ENCODE peak calls at places on chromosomes 6 and 20, in four cellular contexts. Y, W, V and D are unnamed samples.

GRCh38 chr6:34565722-34566137 is 9.6 kb upstream of the SPDEF start:
- DNase-seq in Y (no peak), W (no peak), V (no peak), D (no peak)

GRCh38 chr6:20688710-20689500 is 154.6 kb downstream of the CDKAL1 start:
- DNase-seq in Y (no peak), W (no peak), V (no peak), D (no peak)

GRCh38 chr6:56851541-56852248 is 103.2 kb upstream of the BEND6 start:
- DNase-seq in Y (peak; percentile 65), W (peak; percentile 60), V (no peak), D (peak; percentile 77)

GRCh38 chr6:170522565-170523183 is 30.4 kb downstream of the PSMB1 start:
- DNase-seq in Y (peak; percentile 11), W (no peak), V (no peak), D (no peak)

GRCh38 chr6:156778615-156779205 is 1.5 kb downstream of the ARID1B start:
- DNase-seq in Y (peak; percentile 42), W (peak; percentile 56), V (peak; percentile 23), D (peak; percentile 80)

GRCh38 chr6:81241126-81241525 is 511.4 kb downstream of the TENT5A start:
- DNase-seq in Y (no peak), W (no peak), V (no peak), D (no peak)

GRCh38 chr6:138817799-138818198 is 21.9 kb downstream of the ECT2L start:
- DNase-seq in Y (no peak), W (no peak), V (no peak), D (no peak)

GRCh38 chr6:163398104-163398503 is 16.4 kb upstream of the QKI start:
- DNase-seq in Y (no peak), W (no peak), V (no peak), D (no peak)

GRCh38 chr6:37438912-37439311 is 5.9 kb downstream of the CMTR1 start:
- DNase-seq in Y (no peak), W (no peak), V (no peak), D (no peak)

GRCh38 chr6:151692216-151692615 is 115.3 kb upstream of the ESR1 start:
- DNase-seq in Y (no peak), W (no peak), V (no peak), D (no peak)

GRCh38 chr6:151698921-151699705 is 108.4 kb upstream of the ESR1 start:
- DNase-seq in Y (no peak), W (no peak), V (no peak), D (no peak)

GRCh38 chr6:151693366-151693765 is 114.1 kb upstream of the ESR1 start:
- DNase-seq in Y (no peak), W (no peak), V (no peak), D (no peak)

GRCh38 chr6:151690768-151691562 is 116.5 kb upstream of the ESR1 start:
- DNase-seq in Y (no peak), W (no peak), V (no peak), D (no peak)

GRCh38 chr6:151695181-151695580 is 112.3 kb upstream of the ESR1 start:
- DNase-seq in Y (no peak), W (no peak), V (no peak), D (no peak)
- TF ChIP-seq EP300 in Y (no peak), W (no peak), V (no peak), D (no peak)

GRCh38 chr20:18543932-18544331 is 23.3 kb upstream of the SMIM26 start:
- DNase-seq in Y (no peak), W (no peak), V (no peak), D (no peak)
- H3K27ac ChIP-seq in Y (no peak overlapping the region), W (no peak overlapping the region), V (no peak overlapping the region), D (no peak overlapping the region)

DNA sequence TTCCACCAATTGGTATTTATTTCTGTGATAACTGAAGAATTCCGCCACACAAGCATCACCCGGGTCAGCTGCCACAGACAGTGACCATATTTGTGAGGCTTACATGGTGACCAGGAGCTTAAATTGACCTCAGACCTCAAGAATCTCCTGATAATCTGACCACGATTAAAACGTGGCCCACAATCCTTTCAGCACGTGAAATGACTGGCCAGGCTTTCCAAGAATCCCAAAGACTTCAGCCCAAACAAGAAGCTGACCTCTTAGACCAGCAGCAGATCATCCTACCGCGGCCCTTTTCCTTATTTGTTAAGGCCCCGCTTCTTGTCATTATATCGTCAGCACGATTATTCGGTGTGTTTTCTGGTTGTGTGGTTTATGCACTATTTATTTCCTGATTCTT is 45.6 kb upstream of the CD93 start:
- DNase-seq in Y (no peak), W (no peak), V (no peak), D (peak; percentile 28)
- TF ChIP-seq EP300 in Y (no peak), W (no peak), V (no peak), D (no peak)

GRCh38 chr6:76135481-76135880 is 63.0 kb upstream of the IMPG1 start:
- DNase-seq in Y (no peak), W (no peak), V (no peak), D (no peak)

DNA sequence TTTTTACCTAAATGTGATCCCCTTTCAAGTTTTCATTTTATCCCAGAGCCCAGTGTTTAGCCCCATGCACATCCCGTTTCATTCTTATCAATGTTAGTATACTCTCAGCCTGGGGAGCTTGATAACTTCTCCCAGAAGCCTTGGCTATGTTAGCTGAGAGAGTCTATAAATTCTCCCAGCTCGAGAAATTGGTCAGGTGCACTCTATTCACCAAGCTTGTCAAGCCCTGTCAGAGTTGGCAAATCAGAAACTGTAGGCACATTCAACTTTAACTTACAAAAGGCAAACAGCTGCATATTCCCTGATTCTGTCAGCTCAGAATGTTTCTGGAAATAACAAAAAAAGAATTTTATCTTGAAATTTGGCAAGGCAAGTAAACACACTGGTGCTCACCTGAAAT is 62.2 kb upstream of the IMPG1 start:
- DNase-seq in Y (no peak), W (no peak), V (no peak), D (no peak)
- H3K27ac ChIP-seq in Y (no peak overlapping the region), W (no peak overlapping the region), V (no peak overlapping the region), D (no peak overlapping the region)

DNA sequence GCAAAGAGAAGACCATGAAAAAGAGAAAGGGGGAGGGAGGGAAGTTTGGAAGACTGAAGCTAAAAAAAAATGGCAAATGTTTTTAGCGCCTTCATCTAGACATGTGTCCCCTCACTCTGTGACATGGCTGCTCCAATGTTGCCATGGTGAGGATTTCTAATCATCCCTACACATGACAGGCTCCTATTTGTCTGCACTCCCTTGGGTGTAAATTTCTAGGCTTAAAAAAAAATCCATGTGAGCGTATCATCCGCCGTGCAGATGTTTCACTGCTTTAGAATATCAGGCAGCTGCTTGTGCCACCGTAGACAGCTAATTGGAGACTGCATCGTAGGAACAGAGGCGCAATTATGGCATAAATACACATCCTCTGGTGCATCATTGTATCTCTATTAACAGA is 761.2 kb upstream of the MMS22L start:
- DNase-seq in Y (no peak), W (no peak), V (no peak), D (no peak)
- TF ChIP-seq EP300 in Y (no peak), W (no peak), V (no peak), D (no peak)

GRCh38 chr6:11432091-11432490 is 105.5 kb upstream of the TMEM170B start:
- DNase-seq in Y (no peak), W (no peak), V (no peak), D (no peak)
- H3K27ac ChIP-seq in Y (peak overlapping the region; percentile 86), W (no peak overlapping the region), V (peak overlapping the region; percentile 88), D (no peak overlapping the region)

DNA sequence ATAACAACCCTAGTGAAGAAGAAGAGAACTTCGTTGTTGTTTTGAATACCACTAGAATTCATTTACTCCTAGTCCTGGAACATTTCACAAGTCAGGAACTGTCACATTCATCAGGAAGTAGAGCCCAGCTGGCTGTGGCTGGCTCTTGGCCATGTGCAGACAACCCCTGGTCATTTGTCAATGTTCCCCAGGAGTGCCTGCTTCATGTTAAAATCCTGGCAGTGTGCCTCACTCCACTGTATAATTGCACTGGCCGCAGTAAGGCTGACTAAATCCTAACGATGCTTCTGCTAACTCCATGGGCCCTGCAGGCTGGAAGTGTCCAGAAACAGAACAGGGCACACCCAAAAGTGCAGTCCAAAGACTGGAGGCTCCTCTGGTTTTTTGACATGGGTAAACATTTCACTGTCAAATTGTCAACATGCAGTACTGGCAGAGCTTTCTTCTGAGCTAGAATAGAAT is 41.5 kb upstream of the ADGRF1 start:
- DNase-seq in Y (no peak), W (peak; percentile 95), V (peak; percentile 74), D (peak; percentile 98)
- TF ChIP-seq EP300 in Y (no peak), W (no peak), V (no peak), D (peak; percentile 96)

DNA sequence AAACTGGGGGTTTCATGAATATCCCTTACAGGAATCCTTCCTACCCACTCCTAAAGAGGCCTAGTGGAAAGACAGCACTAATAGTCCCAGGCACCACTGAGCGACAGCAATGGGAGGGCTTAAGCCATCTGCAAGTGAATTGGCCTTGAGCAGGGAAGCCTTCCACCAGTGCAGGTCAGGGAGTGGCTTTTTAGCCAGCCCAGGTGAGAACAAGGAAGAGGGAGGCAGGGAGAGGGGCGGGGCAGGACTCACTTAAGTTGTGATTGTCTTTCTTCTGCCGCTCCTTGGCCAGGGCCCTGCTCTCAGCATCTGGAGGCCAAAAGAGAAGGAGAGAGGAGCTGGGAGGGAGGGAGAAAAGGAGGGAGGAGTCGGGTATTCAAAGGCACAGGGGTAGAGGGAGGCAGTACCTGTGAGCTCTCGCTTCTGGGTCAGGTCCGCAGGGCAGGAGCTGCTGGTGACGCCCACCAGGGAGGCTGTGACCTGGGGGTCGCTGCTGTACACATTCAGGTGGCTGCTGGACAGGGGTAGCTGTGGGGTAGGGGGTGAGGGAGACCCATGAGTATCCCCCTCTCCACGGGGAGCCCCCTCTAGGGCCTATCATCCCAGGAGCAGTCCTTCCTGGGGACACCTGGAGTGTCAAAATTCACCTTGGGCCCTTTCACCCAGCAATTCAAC is 47.8 kb downstream of the TFEB start:
- DNase-seq in Y (no peak), W (no peak), V (no peak), D (no peak)
- H3K27ac ChIP-seq in Y (no peak overlapping the region), W (no peak overlapping the region), V (peak overlapping the region; percentile 28), D (no peak overlapping the region)